ENCODE peak calls at places on chromosome 15, in seven cellular contexts. Q is endodermal cell; R is thoracic aorta; U is heart right ventricle; B is PC-3; A is CD4-positive, alpha-beta memory T cell; K is mammary epithelial cell. Y is an unnamed sample. For H3K9me3, the result is how much of the 10 kb centered on the place peaks cover.

GRCh38 chr15:59946084-59946483 is 58.0 kb upstream of the FOXB1 start:
- DNase-seq in B (no peak), A (no peak), U (no peak), K (no peak), R (no peak), Q (no peak), Y (no peak)

GRCh38 chr15:36403351-36403750 is 176.1 kb upstream of the CDIN1 start:
- DNase-seq in R (no peak), A (no peak), B (no peak), U (no peak), Q (peak), K (no peak), Y (no peak)

GRCh38 chr15:50415752-50416404 is 8.3 kb upstream of the USP8 start:
- DNase-seq in K (peak), R (no peak), A (no peak), Q (peak), U (no peak), B (no peak), Y (no peak)

GRCh38 chr15:97502038-97502437 is 458.5 kb upstream of the ARRDC4 start:
- DNase-seq in A (no peak), B (no peak), R (no peak), Q (no peak), K (peak), U (no peak), Y (no peak)

GRCh38 chr15:100468265-100468664 is 60.5 kb downstream of the CERS3 start:
- DNase-seq in A (no peak), K (no peak), R (no peak), U (no peak), B (no peak), Q (no peak), Y (no peak)

GRCh38 chr15:89442671-89443307 is 53.6 kb downstream of the RHCG start:
- DNase-seq in A (no peak), Q (peak), R (no peak), B (peak), U (no peak), K (no peak), Y (no peak)

GRCh38 chr15:88465633-88466219 is 1.5 kb downstream of the MRPL46 start:
- DNase-seq in B (peak), Q (peak), K (peak), R (no peak), U (no peak), A (no peak), Y (no peak)

GRCh38 chr15:90074916-90075315 is 27.4 kb downstream of the IDH2 start:
- DNase-seq in K (no peak), R (no peak), A (no peak), B (no peak), U (no peak), Q (peak), Y (no peak)

GRCh38 chr15:49824700-49825099 is 203.9 kb downstream of the DTWD1 start:
- DNase-seq in B (no peak), R (no peak), A (no peak), U (no peak), Q (no peak), K (no peak), Y (no peak)

GRCh38 chr15:27670481-27670880 is 428.6 kb downstream of the OCA2 start:
- DNase-seq in A (no peak), B (no peak), Q (no peak), R (no peak), K (no peak), U (no peak), Y (no peak)
- H3K9me3 ChIP-seq in A (under half), B (under half), Q (under half), R (under half), K (under half), U (under half), Y (under half)

GRCh38 chr15:25208735-25209134 is 230.1 kb downstream of the UBE3A start:
- DNase-seq in A (no peak), B (no peak), U (no peak), Q (peak), K (no peak), R (no peak), Y (no peak)

GRCh38 chr15:25207369-25207768 is 231.5 kb downstream of the UBE3A start:
- DNase-seq in Q (no peak), A (no peak), R (no peak), K (no peak), U (no peak), B (no peak), Y (no peak)
- H3K9me3 ChIP-seq in Q (under half), A (under half), R (under half), K (half or more), U (under half), B (under half), Y (half or more)

DNA sequence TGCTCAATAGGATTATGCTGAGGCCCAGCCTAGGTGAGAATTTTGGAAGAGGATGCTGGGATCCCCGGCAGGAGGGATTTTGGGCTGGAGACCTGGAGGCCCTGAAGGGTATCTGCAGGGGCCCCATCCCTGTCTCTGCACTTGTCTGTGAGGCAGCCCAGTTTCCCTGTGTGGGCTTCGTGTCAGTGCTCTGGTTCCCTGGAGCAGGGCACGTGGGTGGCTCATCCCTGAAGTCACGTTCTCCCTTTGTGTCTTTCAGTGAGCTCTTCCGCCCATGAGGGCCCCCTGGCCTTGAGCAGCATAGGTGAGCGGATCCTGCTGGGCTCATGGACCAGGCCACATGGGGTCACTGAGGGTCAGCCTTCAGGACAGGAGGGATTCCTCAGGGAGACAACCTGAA is 217.9 kb downstream of the SNRPN start:
- DNase-seq in A (no peak), U (no peak), R (no peak), B (no peak), Q (peak), K (no peak), Y (peak)
- H3K9me3 ChIP-seq in A (under half), U (under half), R (under half), B (under half), Q (under half), K (under half), Y (half or more)

DNA sequence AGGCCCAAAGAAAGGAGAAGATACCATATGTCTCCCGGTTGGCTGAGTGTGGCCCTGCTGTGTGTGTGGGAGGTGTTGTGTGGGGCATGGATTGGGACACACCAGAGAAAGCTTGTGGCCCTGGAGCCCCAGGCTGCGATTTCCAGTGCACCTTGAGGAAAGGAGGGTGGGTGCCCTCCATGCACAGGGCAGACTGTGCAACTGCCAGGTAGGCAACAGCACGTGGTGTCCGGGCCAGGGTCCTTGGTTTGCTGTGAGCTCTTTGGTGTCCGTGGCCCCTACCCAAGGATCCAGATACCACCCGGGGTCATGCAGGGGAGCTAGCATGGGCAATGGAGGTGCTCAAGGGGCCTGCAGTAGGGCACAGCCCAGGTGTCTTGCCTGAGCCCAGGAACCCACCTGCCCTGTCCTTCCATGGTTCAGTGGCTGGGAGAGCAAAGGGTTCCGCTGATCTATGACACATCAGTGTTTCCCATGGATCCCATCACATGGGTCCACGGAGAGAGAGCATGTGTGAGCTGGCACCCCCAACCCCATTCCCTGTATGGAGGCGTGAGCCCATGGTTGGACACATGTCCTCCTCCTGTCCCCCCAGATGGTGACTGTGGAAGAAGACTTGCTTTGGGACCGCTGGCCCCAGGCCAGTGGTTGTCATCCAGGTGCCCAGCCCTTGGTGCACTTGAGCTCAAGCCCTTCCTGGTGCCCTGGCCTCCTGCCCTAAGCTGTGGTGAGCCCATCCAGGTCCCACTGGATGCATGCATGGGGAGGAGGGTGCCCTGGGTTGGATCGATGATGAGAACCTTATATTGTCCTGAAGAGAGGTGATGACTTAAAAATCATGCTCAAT is 223.4 kb downstream of the SNRPN start:
- DNase-seq in K (no peak), R (no peak), A (no peak), B (no peak), U (peak), Q (peak), Y (peak)
- H3K9me3 ChIP-seq in K (under half), R (under half), A (under half), B (under half), U (under half), Q (under half), Y (half or more)

GRCh38 chr15:56124391-56124790 is 119.3 kb downstream of the RFX7 start:
- DNase-seq in U (no peak), Q (no peak), K (no peak), R (no peak), B (peak), A (no peak), Y (no peak)
- H3K9me3 ChIP-seq in U (under half), Q (half or more), K (under half), R (under half), B (under half), A (under half), Y (under half)

GRCh38 chr15:25247418-25248030 is 191.3 kb downstream of the UBE3A start:
- DNase-seq in K (no peak), R (no peak), A (no peak), B (no peak), U (no peak), Q (no peak), Y (peak)
- H3K9me3 ChIP-seq in K (half or more), R (under half), A (under half), B (under half), U (under half), Q (under half), Y (half or more)